ENCODE peak calls at places on chromosome 18, in nine cellular contexts. O, W, I, C, P, D, M, T and S are unnamed samples.
A peak's percentile ranks its signal among the peaks of the same experiment; 100 is the strongest.

GRCh38 chr18:26863122-26863879 is 2.2 kb downstream of the AQP4 start:
- DNase-seq in I (no peak), W (no peak), D (peak; percentile 92), C (peak; percentile 62), M (no peak), O (no peak), T (no peak), P (no peak), S (no peak)

GRCh38 chr18:44725300-44726096 is 44.8 kb downstream of the SETBP1 start:
- DNase-seq in I (peak; percentile 61), W (peak; percentile 71), D (no peak), O (no peak), P (peak; percentile 65), M (no peak), T (no peak), C (peak; percentile 76), S (peak; percentile 48)

GRCh38 chr18:67742525-67742924 is 226.0 kb upstream of the DSEL start:
- DNase-seq in I (no peak), W (no peak), T (no peak), C (no peak), P (no peak), D (no peak), M (no peak), O (no peak), S (no peak)

GRCh38 chr18:59502222-59502898 is 143.3 kb upstream of the LMAN1 start:
- DNase-seq in D (no peak), T (peak; percentile 76), W (no peak), O (no peak), M (no peak), P (peak; percentile 96), I (no peak), C (peak; percentile 86), S (no peak)

GRCh38 chr18:61833387-61833786 is 59.4 kb downstream of the RNF152 start:
- DNase-seq in O (no peak), C (no peak), P (peak; percentile 49), T (peak; percentile 35), I (peak; percentile 63), D (no peak), M (no peak), W (no peak), S (no peak)

GRCh38 chr18:76670564-76671288 is 151.6 kb upstream of the ZNF236 start:
- DNase-seq in C (peak; percentile 73), D (no peak), I (no peak), T (no peak), P (peak; percentile 28), O (no peak), M (no peak), W (no peak), S (no peak)

GRCh38 chr18:58928401-58928800 is 63.7 kb downstream of the ZNF532 start:
- DNase-seq in T (no peak), O (no peak), I (no peak), D (no peak), C (no peak), M (no peak), W (no peak), P (peak; percentile 8), S (no peak)

GRCh38 chr18:72544092-72544886 is at the start of gene CBLN2:
- DNase-seq in M (peak; percentile 83), P (peak; percentile 67), W (peak; percentile 23), T (peak; percentile 53), O (no peak), C (no peak), I (peak; percentile 86), D (no peak), S (no peak)

GRCh38 chr18:44731866-44732555 is 51.3 kb downstream of the SETBP1 start:
- DNase-seq in W (no peak), I (no peak), P (no peak), O (no peak), T (no peak), D (no peak), C (no peak), M (no peak), S (no peak)

GRCh38 chr18:71045331-71046065 is 756.7 kb downstream of the SOCS6 start:
- DNase-seq in C (no peak), M (no peak), W (no peak), D (no peak), I (no peak), T (no peak), O (no peak), P (no peak), S (no peak)

GRCh38 chr18:79513381-79514081 is 117.8 kb downstream of the NFATC1 start:
- DNase-seq in O (no peak), D (peak; percentile 18), I (no peak), C (peak; percentile 54), T (no peak), P (no peak), W (no peak), M (peak; percentile 62), S (no peak)

GRCh38 chr18:41395695-41396094 is 559.3 kb upstream of the PIK3C3 start:
- DNase-seq in D (no peak), O (no peak), I (no peak), T (no peak), C (no peak), P (peak; percentile 5), W (no peak), M (no peak), S (no peak)

GRCh38 chr18:72672364-72673151 is 128.4 kb upstream of the CBLN2 start:
- DNase-seq in M (no peak), I (peak; percentile 66), P (peak; percentile 31), W (peak; percentile 28), O (no peak), T (peak; percentile 26), D (no peak), C (no peak), S (no peak)

GRCh38 chr18:29892960-29893558 is 1149.5 kb downstream of the DSC3 start:
- DNase-seq in M (no peak), D (no peak), W (peak; percentile 3), P (peak; percentile 17), I (peak; percentile 17), T (peak; percentile 4), O (no peak), C (no peak), S (no peak)
- TF ChIP-seq CTCF in M (peak; percentile 79), D (no peak), W (peak; percentile 41), P (peak; percentile 55), I (peak; percentile 59), T (peak; percentile 57), O (no peak), C (no peak), S (no peak)

DNA sequence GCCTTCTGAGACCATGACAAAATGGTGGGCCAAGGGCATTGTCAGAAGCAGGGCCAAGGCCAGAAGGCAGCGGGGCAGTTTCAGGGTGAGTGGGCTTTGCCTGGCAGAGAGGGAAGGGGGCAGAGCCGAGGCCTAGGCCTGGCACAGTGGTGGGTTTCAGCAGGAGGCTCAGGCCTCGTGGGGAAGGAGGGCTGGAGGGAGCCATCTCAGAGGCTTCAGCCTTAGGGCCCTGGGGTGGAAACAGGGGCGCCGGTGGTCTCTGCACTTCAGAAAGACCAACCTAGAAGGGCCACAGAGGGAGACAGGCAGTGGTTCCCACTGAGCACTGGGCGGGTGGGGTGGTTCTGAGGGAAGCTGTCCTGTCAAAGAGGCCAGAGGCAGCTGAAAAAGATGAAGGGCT is 58.0 kb upstream of the SMAD7 start:
- DNase-seq in M (no peak), W (no peak), T (no peak), O (no peak), I (no peak), D (no peak), P (no peak), C (no peak), S (no peak)
- TF ChIP-seq CTCF in M (no peak), W (no peak), T (no peak), O (no peak), I (no peak), D (no peak), P (no peak), C (no peak), S (no peak)

DNA sequence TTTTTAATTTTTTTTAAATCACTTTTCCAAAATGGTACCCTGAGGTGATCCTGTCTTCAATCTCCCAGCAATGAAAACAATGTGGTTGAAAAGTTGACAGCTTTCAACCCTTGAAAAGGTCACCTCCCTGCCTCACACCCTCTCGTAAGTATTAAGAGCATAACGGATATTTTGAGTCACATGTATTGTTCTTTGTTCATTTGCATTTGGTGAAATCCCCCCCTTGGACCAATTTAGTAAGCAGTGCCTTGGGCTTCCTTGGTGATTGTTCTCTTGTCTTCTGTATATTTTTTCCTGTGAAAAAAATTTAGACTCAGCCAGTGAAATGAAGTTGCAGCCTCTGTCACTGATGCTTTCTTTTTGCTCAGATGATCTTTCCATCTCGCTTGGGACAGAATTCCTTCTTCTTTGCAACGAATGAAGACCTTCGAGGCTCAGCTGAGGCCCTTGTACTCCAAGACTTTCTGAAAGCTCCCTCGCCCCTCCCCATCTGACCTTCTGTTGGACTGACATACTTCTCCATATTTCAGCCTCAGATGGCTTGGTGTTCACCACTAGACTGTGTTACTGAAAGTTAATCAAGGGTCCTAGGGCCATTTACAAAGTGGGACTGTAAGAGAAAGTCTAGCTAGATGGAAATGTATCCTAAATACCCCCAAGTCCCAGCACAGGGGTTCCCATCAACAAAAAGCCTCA is 158.4 kb downstream of the BCL2 start:
- DNase-seq in D (no peak), P (no peak), M (no peak), T (no peak), O (no peak), C (no peak), I (no peak), W (no peak), S (peak; percentile 24)
- TF ChIP-seq CTCF in D (no peak), P (no peak), M (no peak), T (no peak), O (no peak), C (no peak), I (no peak), W (no peak), S (no peak)

GRCh38 chr18:36412778-36413177 is 115.3 kb downstream of the FHOD3 start:
- DNase-seq in I (peak; percentile 5), T (peak; percentile 8), C (no peak), M (no peak), O (no peak), W (peak; percentile 9), P (peak; percentile 28), D (no peak), S (no peak)

GRCh38 chr18:36410346-36410745 is 112.8 kb downstream of the FHOD3 start:
- DNase-seq in M (no peak), D (no peak), O (no peak), P (no peak), C (no peak), W (no peak), T (no peak), I (no peak), S (no peak)

GRCh38 chr18:36408606-36409005 is 111.1 kb downstream of the FHOD3 start:
- DNase-seq in M (no peak), P (no peak), O (no peak), T (no peak), W (no peak), D (no peak), I (no peak), C (no peak), S (no peak)

GRCh38 chr18:36409779-36410178 is 112.3 kb downstream of the FHOD3 start:
- DNase-seq in O (no peak), W (no peak), M (no peak), I (no peak), D (no peak), P (no peak), C (no peak), T (no peak), S (no peak)

DNA sequence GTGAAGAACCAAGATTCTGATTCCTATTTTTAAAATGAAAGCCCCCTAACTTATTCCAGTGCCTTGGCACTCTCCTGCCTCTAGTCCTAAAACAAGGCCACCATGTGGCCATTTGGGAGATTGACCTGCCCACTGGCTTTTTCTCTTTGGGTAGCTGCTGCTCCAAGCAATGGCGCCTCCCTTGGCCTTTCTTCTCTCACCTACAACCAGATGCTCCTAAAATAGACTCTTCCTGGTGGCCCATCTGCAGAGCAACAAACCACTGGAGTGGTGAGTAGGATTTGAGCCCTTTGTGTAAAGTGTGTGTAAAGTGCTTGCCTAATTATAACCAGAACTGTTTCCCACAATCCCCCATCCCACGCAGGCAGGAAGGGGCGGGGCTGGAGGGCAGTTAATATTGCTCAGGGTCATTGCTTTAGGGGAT is 114.2 kb downstream of the FHOD3 start:
- DNase-seq in W (peak; percentile 58), P (peak; percentile 37), T (no peak), I (peak; percentile 43), O (no peak), D (no peak), M (no peak), C (no peak), S (no peak)
- TF ChIP-seq CTCF in W (peak; percentile 70), P (peak; percentile 63), T (peak; percentile 56), I (peak; percentile 45), O (no peak), D (no peak), M (peak; percentile 70), C (no peak), S (no peak)